ENCODE peak calls at places on chromosome 1, in eight cellular contexts. One of them, this sample, is unnamed.

GRCh38 chr1:206654826-206655225 is 19.5 kb downstream of the DYRK3 start:
- DNase-seq in NCI-H2171 treated with DMSO at 0.1 percent for 48 hours: no peak
- DNase-seq in SHP77: no peak
- DNase-seq in body of pancreas: no peak
- DNase-seq in mammary epithelial cell: no peak
- DNase-seq in EL: no peak
- DNase-seq in mesendoderm: no peak
- DNase-seq in WTC11: no peak
- DNase-seq in this sample: no peak

GRCh38 chr1:234186037-234186688 is 187.1 kb upstream of the COA6 start:
- DNase-seq in NCI-H2171 treated with DMSO at 0.1 percent for 48 hours: no peak
- DNase-seq in SHP77: no peak
- DNase-seq in body of pancreas: no peak
- DNase-seq in mammary epithelial cell: peak; percentile 97
- DNase-seq in EL: peak; percentile 15
- DNase-seq in mesendoderm: peak; percentile 44
- DNase-seq in WTC11: no peak
- DNase-seq in this sample: peak; percentile 99

GRCh38 chr1:21904725-21905520 is 32.2 kb downstream of the HSPG2 start:
- DNase-seq in NCI-H2171 treated with DMSO at 0.1 percent for 48 hours: peak; percentile 19
- DNase-seq in SHP77: no peak
- DNase-seq in body of pancreas: peak; percentile 92
- DNase-seq in mammary epithelial cell: peak; percentile 91
- DNase-seq in EL: peak; percentile 61
- DNase-seq in mesendoderm: no peak
- DNase-seq in WTC11: no peak
- DNase-seq in this sample: peak; percentile 93

GRCh38 chr1:88035578-88035977 is 648.5 kb upstream of the PKN2 start:
- DNase-seq in NCI-H2171 treated with DMSO at 0.1 percent for 48 hours: peak; percentile 65
- DNase-seq in SHP77: peak; percentile 21
- DNase-seq in body of pancreas: no peak
- DNase-seq in mammary epithelial cell: no peak
- DNase-seq in EL: no peak
- DNase-seq in mesendoderm: no peak
- DNase-seq in WTC11: no peak
- DNase-seq in this sample: peak; percentile 22

GRCh38 chr1:218421531-218421930 is 76.4 kb downstream of the TGFB2 start:
- DNase-seq in NCI-H2171 treated with DMSO at 0.1 percent for 48 hours: no peak
- DNase-seq in SHP77: no peak
- DNase-seq in body of pancreas: no peak
- DNase-seq in mammary epithelial cell: peak; percentile 19
- DNase-seq in EL: peak; percentile 59
- DNase-seq in mesendoderm: no peak
- DNase-seq in WTC11: no peak
- DNase-seq in this sample: peak; percentile 32

GRCh38 chr1:64584479-64584878 is 114.5 kb downstream of the CACHD1 start:
- DNase-seq in NCI-H2171 treated with DMSO at 0.1 percent for 48 hours: no peak
- DNase-seq in SHP77: no peak
- DNase-seq in body of pancreas: no peak
- DNase-seq in mammary epithelial cell: no peak
- DNase-seq in EL: no peak
- DNase-seq in mesendoderm: no peak
- DNase-seq in WTC11: no peak
- DNase-seq in this sample: peak; percentile 42

GRCh38 chr1:119475866-119476439 is 31.1 kb upstream of the HSD3B1 start:
- DNase-seq in NCI-H2171 treated with DMSO at 0.1 percent for 48 hours: peak; percentile 24
- DNase-seq in SHP77: peak; percentile 61
- DNase-seq in body of pancreas: peak; percentile 81
- DNase-seq in mammary epithelial cell: peak; percentile 64
- DNase-seq in EL: peak; percentile 13
- DNase-seq in mesendoderm: peak; percentile 88
- DNase-seq in WTC11: peak; percentile 88
- DNase-seq in this sample: peak; percentile 66

GRCh38 chr1:61202854-61203603 is 120.7 kb downstream of the NFIA start:
- DNase-seq in NCI-H2171 treated with DMSO at 0.1 percent for 48 hours: peak; percentile 15
- DNase-seq in SHP77: no peak
- DNase-seq in body of pancreas: no peak
- DNase-seq in mammary epithelial cell: peak; percentile 53
- DNase-seq in EL: no peak
- DNase-seq in mesendoderm: no peak
- DNase-seq in WTC11: no peak
- DNase-seq in this sample: peak; percentile 68

GRCh38 chr1:31410871-31411270 is 2.1 kb upstream of the SERINC2 start:
- DNase-seq in NCI-H2171 treated with DMSO at 0.1 percent for 48 hours: no peak
- DNase-seq in SHP77: no peak
- DNase-seq in body of pancreas: no peak
- DNase-seq in mammary epithelial cell: no peak
- DNase-seq in EL: peak; percentile 70
- DNase-seq in mesendoderm: no peak
- DNase-seq in WTC11: no peak
- DNase-seq in this sample: no peak

GRCh38 chr1:88763649-88764406 is 79.8 kb downstream of the PKN2 start:
- DNase-seq in NCI-H2171 treated with DMSO at 0.1 percent for 48 hours: no peak
- DNase-seq in SHP77: no peak
- DNase-seq in body of pancreas: no peak
- DNase-seq in mammary epithelial cell: peak; percentile 20
- DNase-seq in EL: peak; percentile 75
- DNase-seq in mesendoderm: no peak
- DNase-seq in WTC11: no peak
- DNase-seq in this sample: peak; percentile 35

GRCh38 chr1:109020693-109021092 is 21.2 kb downstream of the WDR47 start:
- DNase-seq in NCI-H2171 treated with DMSO at 0.1 percent for 48 hours: no peak
- DNase-seq in SHP77: no peak
- DNase-seq in body of pancreas: no peak
- DNase-seq in mammary epithelial cell: no peak
- DNase-seq in EL: no peak
- DNase-seq in mesendoderm: no peak
- DNase-seq in WTC11: no peak
- DNase-seq in this sample: no peak

GRCh38 chr1:223700942-223701637 is 11.2 kb upstream of the CAPN2 start:
- DNase-seq in NCI-H2171 treated with DMSO at 0.1 percent for 48 hours: no peak
- DNase-seq in SHP77: no peak
- DNase-seq in body of pancreas: no peak
- DNase-seq in mammary epithelial cell: peak; percentile 94
- DNase-seq in EL: peak; percentile 98
- DNase-seq in mesendoderm: peak; percentile 94
- DNase-seq in WTC11: no peak
- DNase-seq in this sample: peak; percentile 97

GRCh38 chr1:169484107-169484506 is 1.6 kb downstream of the SLC19A2 start:
- DNase-seq in NCI-H2171 treated with DMSO at 0.1 percent for 48 hours: no peak
- DNase-seq in SHP77: no peak
- DNase-seq in body of pancreas: no peak
- DNase-seq in mammary epithelial cell: peak; percentile 6
- DNase-seq in EL: no peak
- DNase-seq in mesendoderm: no peak
- DNase-seq in WTC11: no peak
- DNase-seq in this sample: peak; percentile 92

GRCh38 chr1:47436979-47437517 is 796 bp upstream of the FOXD2 start:
- DNase-seq in NCI-H2171 treated with DMSO at 0.1 percent for 48 hours: peak; percentile 37
- DNase-seq in SHP77: no peak
- DNase-seq in body of pancreas: peak; percentile 33
- DNase-seq in mammary epithelial cell: peak; percentile 57
- DNase-seq in EL: peak; percentile 44
- DNase-seq in mesendoderm: no peak
- DNase-seq in WTC11: no peak
- DNase-seq in this sample: peak; percentile 32

GRCh38 chr1:206714331-206715058 is 29.8 kb downstream of the MAPKAPK2 start:
- DNase-seq in NCI-H2171 treated with DMSO at 0.1 percent for 48 hours: no peak
- DNase-seq in SHP77: peak; percentile 22
- DNase-seq in body of pancreas: peak; percentile 70
- DNase-seq in mammary epithelial cell: peak; percentile 76
- DNase-seq in EL: peak; percentile 73
- DNase-seq in mesendoderm: no peak
- DNase-seq in WTC11: no peak
- DNase-seq in this sample: peak; percentile 72

GRCh38 chr1:203926025-203926540 is 64.7 kb downstream of the SNRPE start:
- DNase-seq in NCI-H2171 treated with DMSO at 0.1 percent for 48 hours: no peak
- DNase-seq in SHP77: no peak
- DNase-seq in body of pancreas: no peak
- DNase-seq in mammary epithelial cell: peak; percentile 45
- DNase-seq in EL: peak; percentile 60
- DNase-seq in mesendoderm: no peak
- DNase-seq in WTC11: no peak
- DNase-seq in this sample: peak; percentile 71

GRCh38 chr1:28509705-28510349 is 4.0 kb downstream of the RCC1 start:
- DNase-seq in NCI-H2171 treated with DMSO at 0.1 percent for 48 hours: peak; percentile 15
- DNase-seq in SHP77: no peak
- DNase-seq in body of pancreas: no peak
- DNase-seq in mammary epithelial cell: peak; percentile 44
- DNase-seq in EL: peak; percentile 67
- DNase-seq in mesendoderm: peak; percentile 69
- DNase-seq in WTC11: no peak
- DNase-seq in this sample: peak; percentile 29

GRCh38 chr1:58060548-58061170 is 485.9 kb downstream of the OMA1 start:
- DNase-seq in NCI-H2171 treated with DMSO at 0.1 percent for 48 hours: no peak
- DNase-seq in SHP77: no peak
- DNase-seq in body of pancreas: no peak
- DNase-seq in mammary epithelial cell: no peak
- DNase-seq in EL: no peak
- DNase-seq in mesendoderm: no peak
- DNase-seq in WTC11: no peak
- DNase-seq in this sample: no peak

GRCh38 chr1:185441608-185442007 is 124.6 kb upstream of the IVNS1ABP start:
- DNase-seq in NCI-H2171 treated with DMSO at 0.1 percent for 48 hours: no peak
- DNase-seq in SHP77: no peak
- DNase-seq in body of pancreas: peak; percentile 46
- DNase-seq in mammary epithelial cell: peak; percentile 90
- DNase-seq in EL: peak; percentile 89
- DNase-seq in mesendoderm: no peak
- DNase-seq in WTC11: no peak
- DNase-seq in this sample: peak; percentile 91

GRCh38 chr1:167121375-167122120 is 27.7 kb downstream of the STYXL2 start:
- DNase-seq in NCI-H2171 treated with DMSO at 0.1 percent for 48 hours: no peak
- DNase-seq in SHP77: no peak
- DNase-seq in body of pancreas: peak; percentile 71
- DNase-seq in mammary epithelial cell: peak; percentile 32
- DNase-seq in EL: peak; percentile 53
- DNase-seq in mesendoderm: peak; percentile 86
- DNase-seq in WTC11: peak; percentile 58
- DNase-seq in this sample: peak; percentile 47

GRCh38 chr1:89822109-89822962 is 1.5 kb downstream of the LRRC8D start:
- DNase-seq in NCI-H2171 treated with DMSO at 0.1 percent for 48 hours: no peak
- DNase-seq in SHP77: no peak
- DNase-seq in body of pancreas: peak; percentile 21
- DNase-seq in mammary epithelial cell: no peak
- DNase-seq in EL: no peak
- DNase-seq in mesendoderm: no peak
- DNase-seq in WTC11: peak; percentile 46
- DNase-seq in this sample: no peak

This sample was measured in bronchial epithelial cell.